ENCODE peak calls at places on chromosomes 7 and 10, in four cellular contexts. N is cardiac fibroblast, O is HT1080, C is adipocyte. Z is an unnamed sample.
A peak's percentile ranks its signal among the peaks of the same experiment; 100 is the strongest.

GRCh38 chr10:122207596-122207995 is 63.5 kb upstream of the BTBD16 start:
- DNase-seq in N (peak; percentile 65), O (no peak), C (no peak), Z (no peak)

GRCh38 chr7:103445228-103446020 is 583 bp downstream of the SLC26A5 start:
- DNase-seq in N (peak; percentile 5), O (no peak), C (no peak), Z (no peak)

GRCh38 chr10:74677951-74678350 is 148.4 kb upstream of the KAT6B start:
- DNase-seq in N (no peak), O (no peak), C (no peak), Z (no peak)

GRCh38 chr10:93398528-93398927 is 83.6 kb downstream of the MYOF start:
- DNase-seq in N (no peak), O (no peak), C (no peak), Z (no peak)

GRCh38 chr10:123428302-123428701 is 237.9 kb upstream of the GPR26 start:
- DNase-seq in N (no peak), O (no peak), C (no peak), Z (no peak)

GRCh38 chr7:41695661-41696322 is 7.1 kb downstream of the INHBA start:
- DNase-seq in N (peak; percentile 82), O (no peak), C (peak; percentile 82), Z (no peak)

GRCh38 chr10:35058134-35058533 is 32.0 kb downstream of the CUL2 start:
- DNase-seq in N (peak; percentile 90), O (peak; percentile 94), C (peak; percentile 79), Z (no peak)

GRCh38 chr10:3783721-3784432 is 1.1 kb downstream of the KLF6 start:
- DNase-seq in N (peak; percentile 90), O (peak; percentile 53), C (peak; percentile 88), Z (peak; percentile 47)

GRCh38 chr7:103735377-103735776 is 254.1 kb downstream of the RELN start:
- DNase-seq in N (no peak), O (peak; percentile 87), C (no peak), Z (no peak)

GRCh38 chr10:103193107-103193819 is at the start of gene NT5C2:
- DNase-seq in N (peak; percentile 81), O (peak; percentile 48), C (peak; percentile 93), Z (peak; percentile 76)

GRCh38 chr7:7424151-7424873 is 111.4 kb downstream of the COL28A1 start:
- DNase-seq in N (peak; percentile 77), O (peak; percentile 77), C (peak; percentile 89), Z (peak; percentile 69)

Z was measured in hypothalamus.